ENCODE peak calls at places on chromosomes 3 and 15, in eight cellular contexts. A is mucosa of descending colon, X is heart left ventricle, P is fibroblast of lung, E is MM.1S, N is uterus, C is suprapubic skin, S is endodermal cell. G is an unnamed sample.

GRCh38 chr3:169526246-169526645 is 137.3 kb downstream of the MECOM start:
- DNase-seq in X (no peak), C (no peak), P (peak), S (no peak), N (no peak), E (no peak), A (no peak), G (no peak)

GRCh38 chr3:170038434-170039110 is 777 bp downstream of the GPR160 start:
- DNase-seq in P (no peak), E (peak), C (no peak), X (no peak), A (peak), N (no peak), S (peak), G (peak)

GRCh38 chr3:187406927-187407326 is 38.7 kb downstream of the RTP4 start:
- DNase-seq in P (no peak), C (no peak), X (no peak), S (no peak), A (no peak), N (no peak), E (no peak), G (no peak)

GRCh38 chr3:169041677-169042171 is 621.8 kb downstream of the MECOM start:
- DNase-seq in A (no peak), P (peak), E (no peak), X (no peak), S (no peak), C (no peak), N (no peak), G (no peak)

GRCh38 chr3:100335137-100335833 is 728 bp downstream of the NIT2 start:
- DNase-seq in S (peak), X (no peak), N (peak), E (peak), C (no peak), A (peak), P (peak), G (peak)

GRCh38 chr3:9732753-9733115 is 1.2 kb downstream of the BRPF1 start:
- DNase-seq in P (no peak), S (peak), E (no peak), C (no peak), N (no peak), X (no peak), A (no peak), G (no peak)

GRCh38 chr3:77147836-77148578 is 108.1 kb downstream of the ROBO2 start:
- DNase-seq in C (no peak), E (no peak), P (peak), X (no peak), A (no peak), N (no peak), S (peak), G (no peak)

GRCh38 chr3:19946291-19946831 is 536 bp upstream of the RAB5A start:
- DNase-seq in C (peak), N (no peak), A (no peak), X (no peak), S (no peak), P (no peak), E (peak), G (no peak)

GRCh38 chr3:186121968-186122367 is 13.1 kb upstream of the ETV5 start:
- DNase-seq in P (no peak), C (no peak), A (no peak), N (no peak), S (peak), X (no peak), E (no peak), G (no peak)

GRCh38 chr3:55515550-55516246 is 28.6 kb upstream of the WNT5A start:
- DNase-seq in P (no peak), C (no peak), X (no peak), E (no peak), A (no peak), S (no peak), N (no peak), G (no peak)

GRCh38 chr15:59116141-59116540 is 11.2 kb downstream of the CCNB2 start:
- DNase-seq in S (no peak), A (no peak), N (no peak), C (no peak), P (no peak), E (no peak), X (no peak), G (no peak)

GRCh38 chr15:39918688-39919385 is 1.2 kb downstream of the GPR176 start:
- DNase-seq in C (no peak), X (no peak), A (no peak), N (no peak), E (no peak), P (peak), S (no peak), G (no peak)

GRCh38 chr3:32454111-32454510 is 48.5 kb downstream of the CMTM6 start:
- DNase-seq in N (no peak), P (no peak), A (no peak), C (peak), X (no peak), E (no peak), S (no peak), G (no peak)

GRCh38 chr15:75389791-75390382 is 21.5 kb upstream of the MAN2C1 start:
- DNase-seq in P (no peak), N (no peak), A (no peak), E (no peak), C (no peak), X (no peak), S (no peak), G (no peak)

GRCh38 chr3:1172642-1173041 is 79.8 kb downstream of the CNTN6 start:
- DNase-seq in C (no peak), A (no peak), X (no peak), S (no peak), E (no peak), N (no peak), P (no peak), G (no peak)

GRCh38 chr3:170711786-170712185 is 125.9 kb upstream of the SLC7A14 start:
- DNase-seq in P (no peak), X (no peak), E (no peak), C (no peak), N (no peak), S (no peak), A (no peak), G (no peak)

GRCh38 chr15:69497634-69498033 is 45.0 kb downstream of the RPLP1 start:
- DNase-seq in P (no peak), S (peak), A (no peak), X (no peak), N (no peak), E (no peak), C (no peak), G (no peak)

GRCh38 chr3:71850654-71851053 is 65.7 kb upstream of the PROK2 start:
- DNase-seq in P (no peak), A (no peak), N (no peak), E (no peak), X (no peak), S (no peak), C (no peak), G (no peak)

GRCh38 chr3:149215474-149215873 is 6.2 kb downstream of the CP start:
- DNase-seq in E (no peak), S (no peak), P (peak), N (no peak), C (no peak), A (no peak), X (no peak), G (no peak)

GRCh38 chr3:165211749-165212148 is 15.6 kb upstream of the SLITRK3 start:
- DNase-seq in P (no peak), E (no peak), C (no peak), X (no peak), A (no peak), N (no peak), S (no peak), G (no peak)

GRCh38 chr15:40252438-40253178 is 13.7 kb downstream of the PAK6 start:
- DNase-seq in S (peak), X (no peak), N (no peak), A (peak), C (no peak), P (no peak), E (peak), G (no peak)

GRCh38 chr3:184005981-184006507 is 11.6 kb downstream of the ABCC5 start:
- DNase-seq in E (peak), X (peak), A (peak), N (no peak), C (peak), P (peak), S (peak), G (peak)

GRCh38 chr3:34016925-34017592 is 218.6 kb downstream of the PDCD6IP start:
- DNase-seq in A (no peak), P (no peak), X (no peak), S (no peak), N (no peak), E (peak), C (no peak), G (peak)

GRCh38 chr15:43225201-43225949 is 4.6 kb upstream of the EPB42 start:
- DNase-seq in N (peak), P (peak), A (no peak), X (no peak), E (peak), C (no peak), S (peak), G (peak)

GRCh38 chr3:183253961-183254815 is 1.1 kb downstream of the B3GNT5 start:
- DNase-seq in P (no peak), A (peak), E (no peak), N (peak), S (peak), X (peak), C (no peak), G (no peak)

GRCh38 chr3:38396861-38397260 is 50.3 kb downstream of the XYLB start:
- DNase-seq in E (no peak), X (no peak), C (no peak), S (no peak), P (no peak), A (no peak), N (no peak), G (no peak)

GRCh38 chr15:49462242-49462641 is 39.2 kb downstream of the FGF7 start:
- DNase-seq in P (peak), S (no peak), N (no peak), A (no peak), C (no peak), X (no peak), E (no peak), G (no peak)

GRCh38 chr15:49458145-49458544 is 35.1 kb downstream of the FGF7 start:
- DNase-seq in E (no peak), X (no peak), N (no peak), P (peak), A (no peak), C (no peak), S (no peak), G (no peak)

GRCh38 chr15:49456166-49456565 is 33.1 kb downstream of the FGF7 start:
- DNase-seq in X (no peak), P (no peak), E (no peak), S (no peak), N (no peak), C (no peak), A (no peak), G (no peak)

GRCh38 chr15:49464513-49464912 is 41.5 kb downstream of the FGF7 start:
- DNase-seq in N (no peak), P (no peak), E (no peak), S (no peak), A (no peak), C (no peak), X (no peak), G (no peak)

DNA sequence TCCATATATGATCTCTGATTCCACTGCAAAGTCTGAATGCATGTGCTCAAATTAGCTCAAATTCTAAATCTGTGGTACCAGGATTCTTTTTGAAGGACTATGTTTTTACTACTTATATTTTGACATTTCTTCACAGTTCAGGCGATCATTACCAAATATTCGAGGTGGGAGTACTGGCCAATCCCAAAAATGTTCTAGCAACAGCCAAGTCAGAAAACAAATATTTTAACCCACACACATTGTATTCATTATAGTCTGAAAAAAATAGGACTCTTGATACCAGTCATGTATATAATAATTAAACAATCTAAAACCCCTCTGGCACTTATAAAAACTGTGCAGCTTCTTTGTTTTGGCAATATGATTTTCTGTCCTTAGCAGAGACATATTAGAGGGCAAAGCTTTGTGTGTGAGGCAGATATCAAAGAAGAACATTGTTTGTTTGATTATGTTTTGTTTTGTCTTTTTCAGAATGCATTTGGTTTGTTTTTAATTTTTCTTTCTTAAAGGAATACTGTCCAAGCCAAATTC is 37.4 kb downstream of the FGF7 start:
- DNase-seq in E (no peak), S (no peak), X (no peak), P (no peak), N (no peak), C (no peak), A (no peak), G (no peak)
- TF ChIP-seq CTCF in E (no peak), S (no peak), X (no peak), P (no peak), N (no peak), C (no peak), A (no peak), G (no peak)

GRCh38 chr15:41930867-41931222 is 37.0 kb upstream of the SPTBN5 start:
- DNase-seq in C (no peak), S (no peak), X (no peak), P (no peak), A (no peak), E (no peak), N (no peak), G (no peak)

GRCh38 chr15:41933771-41934170 is 38.6 kb downstream of the EHD4 start:
- DNase-seq in X (no peak), P (no peak), A (peak), C (no peak), N (no peak), E (no peak), S (no peak), G (no peak)

GRCh38 chr15:41932101-41932500 is 38.2 kb upstream of the SPTBN5 start:
- DNase-seq in N (no peak), C (no peak), A (no peak), E (no peak), P (no peak), S (no peak), X (no peak), G (no peak)

GRCh38 chr15:41932939-41933725 is 39.2 kb downstream of the EHD4 start:
- DNase-seq in X (no peak), N (no peak), E (no peak), P (no peak), S (peak), C (no peak), A (no peak), G (no peak)

DNA sequence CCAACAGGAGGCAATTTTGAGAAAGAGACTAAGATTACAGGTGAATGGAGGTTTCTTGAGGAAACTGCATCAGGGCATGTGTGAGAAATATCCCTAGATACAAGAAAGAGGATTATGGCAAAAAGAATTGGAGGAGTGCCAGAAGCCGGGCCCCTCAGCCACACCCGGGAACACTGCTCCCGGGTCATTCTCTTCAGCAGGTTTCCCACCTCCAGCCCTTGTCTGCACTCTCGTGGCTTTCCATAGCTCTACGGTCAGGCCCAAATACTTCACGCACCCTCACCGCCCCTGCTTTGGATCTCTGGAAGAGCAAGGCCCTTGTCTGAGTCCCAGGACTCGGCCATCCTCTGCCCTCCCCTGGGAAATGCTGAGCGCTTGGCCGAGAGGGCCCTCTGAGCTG is 38.7 kb upstream of the SPTBN5 start:
- DNase-seq in A (no peak), N (no peak), C (no peak), X (no peak), E (no peak), S (no peak), P (no peak), G (no peak)
- H3K4me3 ChIP-seq in A (no peak), N (no peak), C (no peak), X (no peak), E (no peak), S (no peak), P (no peak), G (no peak)

DNA sequence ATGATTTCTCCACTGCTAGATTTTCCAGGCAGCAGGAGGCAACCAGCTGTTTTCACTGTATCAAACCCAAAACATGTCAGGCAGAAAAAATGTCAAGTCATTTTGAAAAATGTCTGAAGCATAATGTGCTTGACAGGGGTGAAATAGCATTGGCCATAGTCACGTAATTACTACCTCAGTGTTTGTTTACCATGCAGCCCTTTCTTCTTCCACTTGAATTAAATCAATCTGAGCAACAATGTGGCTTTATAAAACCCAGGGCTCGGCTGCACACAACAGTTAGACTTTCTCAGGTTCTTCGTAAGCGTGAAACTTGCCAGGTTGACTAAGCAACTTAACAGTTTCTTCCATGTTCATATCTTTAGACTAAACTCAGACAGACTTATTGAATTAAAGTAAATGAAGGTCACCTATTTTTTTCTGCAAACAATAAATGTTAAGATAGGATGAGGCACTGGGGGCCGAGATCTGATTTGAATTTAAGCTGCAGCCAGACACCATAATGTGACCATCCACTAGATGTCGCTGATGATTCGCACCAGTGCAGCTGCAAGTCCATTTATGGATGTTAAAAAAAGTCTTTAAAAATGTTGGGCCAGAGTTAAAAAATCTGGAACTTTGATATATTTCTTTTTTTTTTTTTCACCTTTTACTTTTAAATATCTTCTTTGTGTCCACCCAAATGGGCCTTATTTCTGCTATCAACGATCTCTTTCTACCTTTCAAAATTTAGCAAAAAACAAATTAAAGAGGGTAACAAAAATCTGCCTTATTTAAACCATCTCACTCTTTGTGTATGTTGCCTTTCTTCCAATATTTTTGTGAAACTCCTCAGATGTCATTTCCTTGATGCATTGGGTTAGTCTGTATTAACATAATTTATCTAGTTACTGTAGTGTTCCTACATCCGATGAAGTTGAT is 305.9 kb downstream of the CACNA2D3 start:
- DNase-seq in C (no peak), S (peak), P (peak), N (peak), X (peak), A (no peak), E (peak), G (peak)
- TF ChIP-seq CTCF in C (peak), S (peak), P (peak), N (peak), X (peak), A (peak), E (peak), G (peak)

DNA sequence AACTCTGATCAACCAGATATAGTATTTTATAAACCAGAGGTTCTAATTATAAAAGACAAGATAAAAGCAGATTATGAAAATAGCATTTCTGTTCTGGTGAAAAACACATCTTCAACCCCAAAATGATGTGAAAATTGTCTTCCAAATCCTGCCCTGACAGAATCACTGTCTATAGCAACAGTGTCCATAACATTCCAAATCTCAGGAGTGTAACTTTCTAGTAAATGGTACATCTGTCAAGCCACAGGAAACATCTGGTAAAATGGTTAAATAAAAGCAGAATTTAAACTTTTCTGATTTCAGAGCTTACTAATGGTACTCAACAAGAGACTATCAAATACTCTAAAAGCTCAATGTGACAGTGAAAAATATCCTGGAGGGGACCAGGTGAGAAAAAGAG is 60.5 kb downstream of the VGLL4 start:
- DNase-seq in E (no peak), A (no peak), S (no peak), P (no peak), C (no peak), X (no peak), N (no peak), G (no peak)
- H3K4me3 ChIP-seq in E (no peak), A (no peak), S (peak), P (no peak), C (no peak), X (no peak), N (no peak), G (no peak)

GRCh38 chr3:56620371-56620770 is 62.7 kb downstream of the TASOR start:
- DNase-seq in C (no peak), S (no peak), P (no peak), N (no peak), E (no peak), X (no peak), A (no peak), G (no peak)
- TF ChIP-seq CTCF in C (no peak), S (no peak), P (no peak), N (no peak), E (no peak), X (no peak), A (no peak), G (no peak)

DNA sequence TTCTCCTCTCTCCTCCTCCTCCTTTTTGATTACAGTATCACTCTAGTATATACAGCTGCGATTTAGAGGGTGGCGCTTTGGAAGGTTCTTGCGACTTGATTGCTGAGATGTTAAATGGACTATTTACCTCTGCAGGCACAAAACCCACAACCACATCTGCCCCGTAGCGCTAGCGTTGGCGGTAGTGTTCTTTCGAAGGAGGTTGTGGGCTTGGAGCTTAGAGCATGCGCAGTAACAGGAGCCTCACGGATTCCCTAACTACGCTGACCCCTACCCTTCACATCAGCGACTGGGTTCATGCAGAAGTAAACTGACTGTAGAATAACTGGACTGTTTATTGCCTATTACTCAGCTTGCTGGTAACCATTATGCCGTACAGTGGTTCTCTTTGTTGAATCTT is 58.0 kb downstream of the CGGBP1 start:
- DNase-seq in A (no peak), N (no peak), E (no peak), P (peak), S (peak), C (no peak), X (no peak), G (no peak)
- H3K4me3 ChIP-seq in A (no peak), N (no peak), E (no peak), P (peak), S (no peak), C (peak), X (no peak), G (no peak)

GRCh38 chr15:73717802-73718201 is 33.6 kb downstream of the CD276 start:
- DNase-seq in N (no peak), C (no peak), P (no peak), A (no peak), S (peak), X (no peak), E (no peak), G (no peak)
- TF ChIP-seq CTCF in N (no peak), C (no peak), P (peak), A (no peak), S (peak), X (no peak), E (no peak), G (peak)

GRCh38 chr3:181369637-181370036 is 342.1 kb upstream of the SOX2 start:
- DNase-seq in A (no peak), E (no peak), S (no peak), X (no peak), N (no peak), C (no peak), P (no peak), G (no peak)
- H3K4me3 ChIP-seq in A (no peak), E (no peak), S (no peak), X (no peak), N (no peak), C (no peak), P (no peak), G (no peak)